ENCODE peak calls at places on chromosomes 4 and X, in ten cellular contexts. B is A549, X is Caco-2, J is cardiac muscle cell, U is upper lobe of right lung, M is adrenal gland, W is uterus, H is suprapubic skin, Y is HepG2, K is upper lobe of left lung. A is an unnamed sample.
A peak's percentile ranks its signal among the peaks of the same experiment; 100 is the strongest.

GRCh38 chr4:150547154-150547838 is 34.7 kb upstream of the MAB21L2 start:
- DNase-seq in B (no peak), K (no peak), X (no peak), H (no peak), M (no peak), U (no peak), J (no peak), Y (no peak), W (no peak), A (no peak)

GRCh38 chrX:15564981-15565579 is 35.7 kb downstream of the ACE2 start:
- DNase-seq in W (peak; percentile 28), U (peak; percentile 74), K (peak; percentile 82), M (peak; percentile 58), Y (peak; percentile 20), B (peak; percentile 13), J (peak; percentile 81), H (peak; percentile 62), X (peak; percentile 53), A (peak; percentile 69)

GRCh38 chr4:113556382-113557134 is 205.0 kb downstream of the CAMK2D start:
- DNase-seq in J (no peak), Y (no peak), X (no peak), K (no peak), U (no peak), H (no peak), M (no peak), W (no peak), B (no peak), A (no peak)

GRCh38 chr4:139887962-139888735 is 222.5 kb downstream of the MGST2 start:
- DNase-seq in M (no peak), K (peak; percentile 75), U (peak; percentile 73), J (no peak), X (no peak), B (no peak), Y (no peak), W (no peak), H (no peak), A (peak; percentile 16)

GRCh38 chrX:120358687-120359086 is 3.2 kb upstream of the ATP1B4 start:
- DNase-seq in M (no peak), B (no peak), H (no peak), W (no peak), K (no peak), U (no peak), J (no peak), Y (no peak), X (no peak), A (no peak)

GRCh38 chr4:173420324-173420752 is 21.4 kb upstream of the SCRG1 start:
- DNase-seq in B (no peak), M (no peak), J (peak; percentile 46), K (no peak), W (no peak), H (no peak), X (no peak), Y (peak; percentile 8), U (no peak), A (no peak)

GRCh38 chr4:150903603-150904002 is 111.5 kb downstream of the LRBA start:
- DNase-seq in Y (no peak), M (no peak), J (no peak), X (no peak), U (no peak), B (no peak), W (no peak), H (no peak), K (no peak), A (no peak)

GRCh38 chrX:150690126-150690525 is 3.1 kb upstream of the MTMR1 start:
- DNase-seq in W (no peak), M (peak; percentile 51), U (no peak), H (no peak), K (no peak), B (no peak), Y (no peak), J (peak; percentile 74), X (no peak), A (no peak)

GRCh38 chrX:118164138-118164537 is 47.5 kb upstream of the KLHL13 start:
- DNase-seq in Y (no peak), X (no peak), B (no peak), H (no peak), J (no peak), U (no peak), M (no peak), W (no peak), K (no peak), A (no peak)

GRCh38 chrX:314781-315595 is 3.6 kb downstream of the GTPBP6 start:
- DNase-seq in H (peak; percentile 57), X (no peak), M (no peak), K (no peak), B (no peak), W (no peak), J (no peak), U (peak; percentile 63), Y (no peak), A (no peak)

GRCh38 chr4:36187723-36188333 is 56.5 kb downstream of the ARAP2 start:
- DNase-seq in M (no peak), H (no peak), B (peak; percentile 1), X (no peak), J (peak; percentile 16), K (no peak), W (no peak), U (no peak), Y (peak; percentile 1), A (no peak)
- TF ChIP-seq CTCF in M (peak; percentile 53), H (peak; percentile 17), B (peak; percentile 46), X (peak; percentile 41), J (peak; percentile 30), K (peak; percentile 47), W (no peak), U (peak; percentile 40), Y (peak; percentile 41), A (peak; percentile 38)

GRCh38 chr4:47011189-47011518 is 17.8 kb upstream of the GABRA4 start:
- DNase-seq in B (no peak), W (no peak), J (no peak), X (no peak), K (no peak), M (no peak), U (no peak), H (no peak), Y (no peak), A (no peak)

GRCh38 chr4:47013373-47013772 is 18.0 kb upstream of the GABRB1 start:
- DNase-seq in W (no peak), Y (no peak), H (no peak), M (no peak), X (no peak), U (no peak), J (no peak), K (no peak), B (no peak), A (no peak)

DNA sequence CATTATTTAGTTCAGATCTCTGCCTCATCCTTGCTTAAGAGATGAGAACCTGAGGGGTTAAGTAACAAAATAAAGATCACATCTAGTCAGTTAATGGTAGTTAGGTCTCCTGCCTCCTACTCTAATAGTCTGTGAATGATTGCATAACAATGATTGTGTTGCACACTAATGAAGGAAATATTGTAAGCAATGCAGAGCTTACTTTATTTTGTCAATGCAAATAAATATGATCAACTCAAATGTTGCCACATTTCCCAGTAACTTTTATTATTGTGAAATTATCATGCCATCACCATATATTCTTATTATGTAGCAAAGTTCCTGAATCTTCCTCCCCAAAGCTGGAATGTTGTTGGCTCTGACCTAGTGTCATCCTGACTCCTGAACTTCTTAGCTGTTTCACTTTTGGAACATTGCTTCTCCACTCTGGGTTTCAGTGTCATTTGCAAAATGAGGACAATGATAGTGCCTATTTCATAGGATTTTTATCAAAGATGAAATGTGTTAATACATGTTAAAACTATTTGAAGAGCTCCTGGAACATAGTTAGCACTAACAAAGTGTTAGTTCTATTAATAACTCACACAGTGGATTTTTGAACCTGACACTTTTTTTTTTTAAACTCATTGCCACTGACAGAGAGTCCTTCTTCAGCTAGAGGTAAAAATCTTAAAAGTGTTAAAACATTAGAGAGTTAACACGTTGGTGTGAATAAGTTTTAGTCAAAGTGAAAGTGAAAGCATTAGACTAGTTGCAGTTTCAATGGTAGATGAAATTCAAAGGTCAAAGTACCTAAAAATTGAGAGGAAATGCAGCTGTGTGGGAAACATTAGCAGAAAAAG is 17.2 kb upstream of the GABRA4 start:
- DNase-seq in H (no peak), B (no peak), X (no peak), Y (no peak), U (no peak), K (no peak), M (no peak), J (no peak), W (no peak), A (no peak)
- H3K4me1 ChIP-seq in H (no peaks in the 10 kb centered on the region), B (no peaks in the 10 kb centered on the region), X (peaks cover 8% of the 10 kb centered on the region), Y (peaks cover 11% of the 10 kb centered on the region), U (no peaks in the 10 kb centered on the region), K (no peaks in the 10 kb centered on the region), M (no peaks in the 10 kb centered on the region), J (no peaks in the 10 kb centered on the region), W (no peaks in the 10 kb centered on the region), A (no peaks in the 10 kb centered on the region)

GRCh38 chr4:99825272-99825671 is 8.6 kb downstream of the DAPP1 start:
- DNase-seq in X (no peak), H (no peak), M (no peak), Y (no peak), J (no peak), W (no peak), B (no peak), K (no peak), U (no peak), A (no peak)
- TF ChIP-seq CTCF in X (no peak), H (no peak), M (no peak), Y (no peak), J (no peak), W (no peak), B (no peak), K (no peak), U (no peak), A (no peak)

DNA sequence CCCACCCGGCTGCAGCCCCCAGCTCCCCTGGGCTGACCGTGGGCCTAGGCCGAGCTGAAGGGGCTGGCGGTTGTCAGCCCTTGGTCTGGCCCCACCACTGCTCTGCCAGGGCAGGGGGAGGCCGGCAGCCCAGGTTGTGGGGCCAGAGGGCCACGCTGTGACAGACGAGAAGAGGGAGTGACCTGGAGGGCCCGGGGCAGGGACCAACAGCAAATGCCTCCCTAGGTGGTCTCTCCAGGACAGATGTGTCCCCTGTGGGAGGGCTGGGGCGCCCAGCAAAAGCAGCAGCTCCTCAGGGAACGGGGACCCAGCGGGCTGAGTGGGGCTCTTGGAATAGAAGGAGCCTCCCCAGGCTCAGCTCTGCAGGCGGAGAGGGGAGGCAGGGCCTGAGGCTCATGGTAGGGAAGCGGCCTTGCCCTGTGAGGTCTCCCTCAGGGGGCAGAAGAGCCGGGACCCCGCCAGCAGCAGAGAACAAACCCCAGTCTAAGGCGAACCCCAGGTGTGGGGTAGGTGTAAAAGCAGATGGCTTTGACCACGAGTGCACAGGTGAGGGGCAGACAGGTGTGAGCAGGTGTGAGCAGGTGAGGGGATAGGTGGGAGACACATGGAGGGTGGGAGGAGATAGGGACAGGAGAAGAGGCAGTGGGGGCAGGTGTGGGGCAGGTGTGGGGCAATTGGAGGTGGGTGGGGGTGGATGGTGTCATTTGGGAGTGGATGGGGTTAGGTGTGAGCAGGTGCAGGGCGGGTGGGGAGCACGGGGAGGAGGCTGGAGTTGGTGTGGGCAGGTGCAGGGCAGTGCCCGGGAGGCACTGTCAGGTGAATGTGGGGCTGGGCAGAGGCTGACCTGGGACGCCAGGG is 34.1 kb upstream of the SPON2 start:
- DNase-seq in Y (no peak), X (peak; percentile 18), U (no peak), J (no peak), H (no peak), B (no peak), K (peak; percentile 17), W (peak; percentile 18), M (no peak), A (peak; percentile 26)
- H3K4me1 ChIP-seq in Y (peaks cover 45% of the 10 kb centered on the region), X (no peaks in the 10 kb centered on the region), U (peaks cover 55% of the 10 kb centered on the region), J (peaks cover 5% of the 10 kb centered on the region), H (peaks cover 54% of the 10 kb centered on the region), B (no peaks in the 10 kb centered on the region), K (peaks cover 90% of the 10 kb centered on the region), W (peaks cover 22% of the 10 kb centered on the region), M (no peaks in the 10 kb centered on the region), A (peaks cover 73% of the 10 kb centered on the region)

GRCh38 chrX:51459125-51459524 is 37.3 kb downstream of the NUDT11 start:
- DNase-seq in H (no peak), W (no peak), J (peak; percentile 36), M (peak; percentile 10), B (no peak), Y (peak; percentile 3), X (no peak), K (no peak), U (no peak), A (no peak)
- TF ChIP-seq CTCF in H (no peak), W (no peak), J (peak; percentile 38), M (peak; percentile 15), B (peak; percentile 40), Y (no peak), X (no peak), K (no peak), U (peak; percentile 41), A (peak; percentile 29)

A was measured in transverse colon.